ENCODE peak calls at places on chromosomes 11 and 22, in seven cellular contexts. P is K562, W is H1, A is HCT116, U is GM12878, D is HepG2, X is SK-N-SH. I is an unnamed sample.

GRCh38 chr11:29343465-29344333 is 673.1 kb downstream of the KCNA4 start:
- DNase-seq in P (peak; percentile 55), W (peak; percentile 86), A (peak; percentile 60), U (no peak), D (peak; percentile 28), X (peak; percentile 36), I (peak; percentile 79)

GRCh38 chr11:115453693-115454092 is 50.5 kb downstream of the CADM1 start:
- DNase-seq in P (no peak), W (no peak), A (no peak), U (no peak), D (no peak), X (no peak), I (no peak)

GRCh38 chr11:48093795-48094642 is 113.7 kb downstream of the PTPRJ start:
- DNase-seq in P (no peak), W (peak; percentile 8), A (no peak), U (no peak), D (peak; percentile 77), X (no peak), I (no peak)

GRCh38 chr11:28463826-28464225 is 355.6 kb downstream of the METTL15 start:
- DNase-seq in P (no peak), W (no peak), A (no peak), U (no peak), D (no peak), X (no peak), I (no peak)

GRCh38 chr11:59883597-59883996 is 5.0 kb downstream of the OOSP3 start:
- DNase-seq in P (no peak), W (no peak), A (no peak), U (no peak), D (no peak), X (no peak), I (no peak)

GRCh38 chr11:27471588-27472397 is 797 bp downstream of the LGR4 start:
- DNase-seq in P (peak; percentile 30), W (peak; percentile 66), A (no peak), U (no peak), D (no peak), X (peak; percentile 81), I (no peak)

GRCh38 chr11:26741036-26741435 is 19.2 kb upstream of the SLC5A12 start:
- DNase-seq in P (no peak), W (no peak), A (no peak), U (no peak), D (no peak), X (no peak), I (no peak)

GRCh38 chr11:59201376-59201775 is 11.4 kb downstream of the MPEG1 start:
- DNase-seq in P (peak; percentile 48), W (no peak), A (no peak), U (no peak), D (peak; percentile 21), X (no peak), I (no peak)

GRCh38 chr22:17366830-17367229 is 2.4 kb upstream of the CECR2 start:
- DNase-seq in P (peak; percentile 62), W (peak; percentile 79), A (peak; percentile 18), U (no peak), D (no peak), X (peak; percentile 37), I (no peak)

GRCh38 chr22:35838849-35839646 is 121.4 kb downstream of the APOL5 start:
- DNase-seq in P (no peak), W (no peak), A (peak; percentile 24), U (no peak), D (peak; percentile 45), X (no peak), I (peak; percentile 50)

GRCh38 chr22:35835267-35835997 is 117.8 kb downstream of the APOL5 start:
- DNase-seq in P (no peak), W (no peak), A (peak; percentile 18), U (no peak), D (no peak), X (no peak), I (no peak)

GRCh38 chr22:35834080-35834479 is 116.4 kb downstream of the APOL5 start:
- DNase-seq in P (no peak), W (no peak), A (no peak), U (no peak), D (no peak), X (no peak), I (no peak)

GRCh38 chr22:35837328-35837727 is 119.7 kb downstream of the APOL5 start:
- DNase-seq in P (no peak), W (no peak), A (no peak), U (no peak), D (no peak), X (no peak), I (no peak)

DNA sequence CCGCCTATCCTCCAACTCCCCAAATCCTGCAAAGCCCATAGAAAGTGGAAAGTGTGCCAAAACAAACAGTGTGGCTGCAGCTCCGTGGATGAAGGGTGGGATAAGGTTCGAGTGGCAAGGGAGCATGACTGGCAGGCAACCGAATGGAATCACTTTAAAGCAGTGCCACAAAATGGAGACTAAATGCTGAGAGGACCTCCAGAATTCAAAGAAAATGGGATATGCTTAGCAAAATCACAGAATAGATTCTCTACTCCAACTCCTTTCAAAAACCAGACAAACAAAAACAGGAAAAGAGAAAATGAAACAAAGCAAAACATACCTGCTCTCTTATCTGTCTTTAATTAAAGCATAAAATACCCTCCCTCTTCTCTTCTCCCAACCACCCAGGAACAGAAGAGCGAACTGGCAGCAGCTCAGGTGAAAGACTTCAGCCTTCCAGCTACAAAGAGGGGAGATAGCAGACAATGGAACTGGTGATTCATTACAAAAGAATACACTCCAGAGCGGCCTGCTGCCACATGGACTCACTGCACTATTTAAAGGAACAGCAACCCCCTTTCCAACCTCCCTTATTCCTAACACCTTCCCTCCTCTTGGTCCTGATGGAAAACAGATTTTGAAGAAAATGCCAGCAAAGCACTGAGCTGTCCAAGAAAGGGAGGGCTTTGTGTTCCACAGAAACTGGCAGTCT is 118.5 kb downstream of the APOL5 start:
- DNase-seq in P (peak; percentile 16), W (no peak), A (peak; percentile 68), U (no peak), D (peak; percentile 71), X (peak; percentile 51), I (peak; percentile 72)
- TF ChIP-seq JUND in P (peak; percentile 31), W (no peak), A (peak; percentile 60), U (no peak), D (no peak), X (peak; percentile 87), I (no peak)

GRCh38 chr11:76236092-76237026 is 30.1 kb upstream of the WNT11 start:
- DNase-seq in P (peak; percentile 79), W (peak; percentile 88), A (peak; percentile 16), U (no peak), D (no peak), X (peak; percentile 84), I (peak; percentile 63)
- TF ChIP-seq JUND in P (no peak), W (no peak), A (no peak), U (no peak), D (no peak), X (no peak), I (no peak)

GRCh38 chr11:123103326-123103980 is 41.5 kb upstream of the HSPA8 start:
- DNase-seq in P (peak; percentile 47), W (no peak), A (peak; percentile 60), U (no peak), D (peak; percentile 18), X (peak; percentile 76), I (peak; percentile 73)
- TF ChIP-seq JUND in P (no peak), W (no peak), A (no peak), U (no peak), D (no peak), X (no peak), I (no peak)

DNA sequence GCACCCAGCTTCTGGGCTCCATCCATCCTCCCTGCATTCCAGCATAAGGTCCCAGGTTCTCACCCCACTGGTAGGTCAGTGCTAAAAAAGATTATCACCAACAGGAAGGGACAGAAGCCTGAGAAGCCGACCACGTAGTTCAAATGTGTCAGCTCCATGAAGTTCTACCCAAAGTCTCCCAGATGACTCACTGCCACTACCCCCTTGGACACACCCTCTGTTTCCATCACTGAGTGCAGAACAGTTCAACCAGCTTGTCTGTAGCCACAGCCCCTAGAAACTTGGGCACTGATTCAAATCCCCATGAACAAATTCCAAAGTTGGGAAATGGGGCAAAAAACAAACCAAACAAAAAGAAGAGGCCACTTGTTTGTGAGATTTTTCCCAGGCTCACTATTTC is 24.4 kb upstream of the FLI1 start:
- DNase-seq in P (no peak), W (no peak), A (no peak), U (no peak), D (no peak), X (no peak), I (no peak)
- TF ChIP-seq JUND in P (no peak), W (no peak), A (no peak), U (no peak), D (no peak), X (no peak), I (no peak)

GRCh38 chr22:19891350-19892248 is 36.9 kb upstream of the GNB1L start:
- DNase-seq in P (peak; percentile 99), W (no peak), A (no peak), U (no peak), D (peak; percentile 71), X (peak; percentile 89), I (no peak)
- TF ChIP-seq JUND in P (peak; percentile 99), W (no peak), A (no peak), U (no peak), D (no peak), X (peak; percentile 79), I (no peak)

DNA sequence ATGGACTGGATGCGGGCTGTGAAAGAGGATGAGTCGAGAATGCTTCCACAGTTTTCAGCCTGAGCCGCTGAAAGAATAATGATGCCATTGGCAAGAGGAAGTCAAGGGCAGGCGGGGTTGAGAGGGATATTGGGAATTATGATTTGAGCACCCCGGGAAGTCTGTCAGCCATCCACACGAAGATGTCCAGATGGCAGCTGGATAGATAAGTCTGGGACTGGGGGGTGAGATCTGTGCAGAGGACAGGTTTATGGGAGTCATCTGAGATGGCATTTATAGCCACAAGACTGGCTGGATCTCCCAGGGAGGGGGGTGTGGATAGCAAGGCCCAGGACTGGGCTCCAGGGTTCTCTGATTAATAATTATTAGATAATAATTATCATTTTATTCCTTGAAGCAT is 5.1 kb upstream of the STIP1 start:
- DNase-seq in P (no peak), W (no peak), A (no peak), U (no peak), D (no peak), X (peak; percentile 54), I (no peak)
- TF ChIP-seq JUND in P (no peak), W (no peak), A (no peak), U (no peak), D (no peak), X (no peak), I (no peak)

I was measured in T47D.